ENCODE peak calls at places on chromosomes 6 and 20, in nine cellular contexts. One of them, this sample, is unnamed.

GRCh38 chr6:45854343-45854742 is 161.3 kb downstream of the CLIC5 start:
- DNase-seq in RWPE1: no peak
- DNase-seq in cardiac fibroblast: no peak
- DNase-seq in activated gamma-delta T cell treated with Interleukin-2 at 50 U/mL for 16 hours: no peak
- DNase-seq in epithelial cell of esophagus: no peak
- DNase-seq in upper lobe of right lung: no peak
- DNase-seq in NCI-H748 treated with DMSO at 0.1 percent for 48 hours: peak
- DNase-seq in WTC11: no peak
- DNase-seq in amniotic epithelial cell: no peak
- DNase-seq in this sample: no peak

GRCh38 chr6:26125015-26125690 is 37.9 kb downstream of the HFE start:
- DNase-seq in RWPE1: no peak
- DNase-seq in cardiac fibroblast: peak
- DNase-seq in activated gamma-delta T cell treated with Interleukin-2 at 50 U/mL for 16 hours: peak
- DNase-seq in epithelial cell of esophagus: peak
- DNase-seq in upper lobe of right lung: no peak
- DNase-seq in NCI-H748 treated with DMSO at 0.1 percent for 48 hours: peak
- DNase-seq in WTC11: no peak
- DNase-seq in amniotic epithelial cell: no peak
- DNase-seq in this sample: peak

GRCh38 chr20:35604444-35604750 is 11.2 kb upstream of the SPAG4 start:
- DNase-seq in RWPE1: no peak
- DNase-seq in cardiac fibroblast: no peak
- DNase-seq in activated gamma-delta T cell treated with Interleukin-2 at 50 U/mL for 16 hours: no peak
- DNase-seq in epithelial cell of esophagus: peak
- DNase-seq in upper lobe of right lung: peak
- DNase-seq in NCI-H748 treated with DMSO at 0.1 percent for 48 hours: no peak
- DNase-seq in WTC11: peak
- DNase-seq in amniotic epithelial cell: peak
- DNase-seq in this sample: peak

GRCh38 chr20:63461364-63461763 is 11.1 kb downstream of the KCNQ2 start:
- DNase-seq in RWPE1: peak
- DNase-seq in cardiac fibroblast: no peak
- DNase-seq in activated gamma-delta T cell treated with Interleukin-2 at 50 U/mL for 16 hours: no peak
- DNase-seq in epithelial cell of esophagus: no peak
- DNase-seq in upper lobe of right lung: no peak
- DNase-seq in NCI-H748 treated with DMSO at 0.1 percent for 48 hours: no peak
- DNase-seq in WTC11: peak
- DNase-seq in amniotic epithelial cell: no peak
- DNase-seq in this sample: no peak

GRCh38 chr20:17500826-17501225 is 30.4 kb downstream of the BFSP1 start:
- DNase-seq in RWPE1: no peak
- DNase-seq in cardiac fibroblast: no peak
- DNase-seq in activated gamma-delta T cell treated with Interleukin-2 at 50 U/mL for 16 hours: no peak
- DNase-seq in epithelial cell of esophagus: peak
- DNase-seq in upper lobe of right lung: no peak
- DNase-seq in NCI-H748 treated with DMSO at 0.1 percent for 48 hours: no peak
- DNase-seq in WTC11: no peak
- DNase-seq in amniotic epithelial cell: no peak
- DNase-seq in this sample: no peak

GRCh38 chr20:6277661-6278060 is 154.8 kb upstream of the FERMT1 start:
- DNase-seq in RWPE1: no peak
- DNase-seq in cardiac fibroblast: no peak
- DNase-seq in activated gamma-delta T cell treated with Interleukin-2 at 50 U/mL for 16 hours: no peak
- DNase-seq in epithelial cell of esophagus: peak
- DNase-seq in upper lobe of right lung: no peak
- DNase-seq in NCI-H748 treated with DMSO at 0.1 percent for 48 hours: peak
- DNase-seq in WTC11: no peak
- DNase-seq in amniotic epithelial cell: no peak
- DNase-seq in this sample: no peak

GRCh38 chr20:11018668-11019170 is 344.9 kb upstream of the JAG1 start:
- DNase-seq in RWPE1: no peak
- DNase-seq in cardiac fibroblast: no peak
- DNase-seq in activated gamma-delta T cell treated with Interleukin-2 at 50 U/mL for 16 hours: no peak
- DNase-seq in epithelial cell of esophagus: no peak
- DNase-seq in upper lobe of right lung: no peak
- DNase-seq in NCI-H748 treated with DMSO at 0.1 percent for 48 hours: no peak
- DNase-seq in WTC11: peak
- DNase-seq in amniotic epithelial cell: no peak
- DNase-seq in this sample: no peak

GRCh38 chr20:32343438-32343837 is 14.7 kb upstream of the ASXL1 start:
- DNase-seq in RWPE1: peak
- DNase-seq in cardiac fibroblast: peak
- DNase-seq in activated gamma-delta T cell treated with Interleukin-2 at 50 U/mL for 16 hours: no peak
- DNase-seq in epithelial cell of esophagus: peak
- DNase-seq in upper lobe of right lung: no peak
- DNase-seq in NCI-H748 treated with DMSO at 0.1 percent for 48 hours: no peak
- DNase-seq in WTC11: no peak
- DNase-seq in amniotic epithelial cell: peak
- DNase-seq in this sample: peak

GRCh38 chr6:52155791-52156576 is 30.2 kb upstream of the IL17A start:
- DNase-seq in RWPE1: no peak
- DNase-seq in cardiac fibroblast: no peak
- DNase-seq in activated gamma-delta T cell treated with Interleukin-2 at 50 U/mL for 16 hours: no peak
- DNase-seq in epithelial cell of esophagus: peak
- DNase-seq in upper lobe of right lung: no peak
- DNase-seq in NCI-H748 treated with DMSO at 0.1 percent for 48 hours: no peak
- DNase-seq in WTC11: no peak
- DNase-seq in amniotic epithelial cell: no peak
- DNase-seq in this sample: no peak

GRCh38 chr6:170420791-170421776 is 114.5 kb downstream of the FAM120B start:
- DNase-seq in RWPE1: no peak
- DNase-seq in cardiac fibroblast: no peak
- DNase-seq in activated gamma-delta T cell treated with Interleukin-2 at 50 U/mL for 16 hours: no peak
- DNase-seq in epithelial cell of esophagus: no peak
- DNase-seq in upper lobe of right lung: no peak
- DNase-seq in NCI-H748 treated with DMSO at 0.1 percent for 48 hours: no peak
- DNase-seq in WTC11: no peak
- DNase-seq in amniotic epithelial cell: no peak
- DNase-seq in this sample: no peak

GRCh38 chr6:95240514-95240913 is 336.8 kb upstream of the MANEA start:
- DNase-seq in RWPE1: no peak
- DNase-seq in cardiac fibroblast: no peak
- DNase-seq in activated gamma-delta T cell treated with Interleukin-2 at 50 U/mL for 16 hours: no peak
- DNase-seq in epithelial cell of esophagus: no peak
- DNase-seq in upper lobe of right lung: no peak
- DNase-seq in NCI-H748 treated with DMSO at 0.1 percent for 48 hours: no peak
- DNase-seq in WTC11: no peak
- DNase-seq in amniotic epithelial cell: no peak
- DNase-seq in this sample: no peak

GRCh38 chr6:80633412-80633811 is 526.9 kb downstream of the BCKDHB start:
- DNase-seq in RWPE1: no peak
- DNase-seq in cardiac fibroblast: no peak
- DNase-seq in activated gamma-delta T cell treated with Interleukin-2 at 50 U/mL for 16 hours: no peak
- DNase-seq in epithelial cell of esophagus: no peak
- DNase-seq in upper lobe of right lung: no peak
- DNase-seq in NCI-H748 treated with DMSO at 0.1 percent for 48 hours: no peak
- DNase-seq in WTC11: no peak
- DNase-seq in amniotic epithelial cell: no peak
- DNase-seq in this sample: no peak

GRCh38 chr20:5044075-5044620 is 42.8 kb upstream of the SLC23A2 start:
- DNase-seq in RWPE1: no peak
- DNase-seq in cardiac fibroblast: no peak
- DNase-seq in activated gamma-delta T cell treated with Interleukin-2 at 50 U/mL for 16 hours: no peak
- DNase-seq in epithelial cell of esophagus: no peak
- DNase-seq in upper lobe of right lung: no peak
- DNase-seq in NCI-H748 treated with DMSO at 0.1 percent for 48 hours: no peak
- DNase-seq in WTC11: no peak
- DNase-seq in amniotic epithelial cell: no peak
- DNase-seq in this sample: no peak

GRCh38 chr6:47379328-47379727 is 69.6 kb upstream of the TNFRSF21 start:
- DNase-seq in RWPE1: no peak
- DNase-seq in cardiac fibroblast: peak
- DNase-seq in activated gamma-delta T cell treated with Interleukin-2 at 50 U/mL for 16 hours: no peak
- DNase-seq in epithelial cell of esophagus: peak
- DNase-seq in upper lobe of right lung: no peak
- DNase-seq in NCI-H748 treated with DMSO at 0.1 percent for 48 hours: no peak
- DNase-seq in WTC11: no peak
- DNase-seq in amniotic epithelial cell: peak
- DNase-seq in this sample: peak

GRCh38 chr6:16849280-16850210 is 88.3 kb upstream of the ATXN1 start:
- DNase-seq in RWPE1: no peak
- DNase-seq in cardiac fibroblast: peak
- DNase-seq in activated gamma-delta T cell treated with Interleukin-2 at 50 U/mL for 16 hours: no peak
- DNase-seq in epithelial cell of esophagus: peak
- DNase-seq in upper lobe of right lung: no peak
- DNase-seq in NCI-H748 treated with DMSO at 0.1 percent for 48 hours: peak
- DNase-seq in WTC11: no peak
- DNase-seq in amniotic epithelial cell: peak
- DNase-seq in this sample: peak

GRCh38 chr6:112038268-112038667 is 15.6 kb upstream of the CCN6 start:
- DNase-seq in RWPE1: no peak
- DNase-seq in cardiac fibroblast: peak
- DNase-seq in activated gamma-delta T cell treated with Interleukin-2 at 50 U/mL for 16 hours: no peak
- DNase-seq in epithelial cell of esophagus: no peak
- DNase-seq in upper lobe of right lung: no peak
- DNase-seq in NCI-H748 treated with DMSO at 0.1 percent for 48 hours: no peak
- DNase-seq in WTC11: no peak
- DNase-seq in amniotic epithelial cell: peak
- DNase-seq in this sample: no peak

GRCh38 chr20:63756648-63756991 is 17.0 kb downstream of the SLC2A4RG start:
- DNase-seq in RWPE1: no peak
- DNase-seq in cardiac fibroblast: no peak
- DNase-seq in activated gamma-delta T cell treated with Interleukin-2 at 50 U/mL for 16 hours: no peak
- DNase-seq in epithelial cell of esophagus: no peak
- DNase-seq in upper lobe of right lung: no peak
- DNase-seq in NCI-H748 treated with DMSO at 0.1 percent for 48 hours: no peak
- DNase-seq in WTC11: no peak
- DNase-seq in amniotic epithelial cell: no peak
- DNase-seq in this sample: no peak

GRCh38 chr6:148915889-148916288 is 169.1 kb downstream of the UST start:
- DNase-seq in RWPE1: no peak
- DNase-seq in cardiac fibroblast: no peak
- DNase-seq in activated gamma-delta T cell treated with Interleukin-2 at 50 U/mL for 16 hours: no peak
- DNase-seq in epithelial cell of esophagus: no peak
- DNase-seq in upper lobe of right lung: no peak
- DNase-seq in NCI-H748 treated with DMSO at 0.1 percent for 48 hours: peak
- DNase-seq in WTC11: no peak
- DNase-seq in amniotic epithelial cell: no peak
- DNase-seq in this sample: no peak

GRCh38 chr20:33370296-33370695 is 31.0 kb downstream of the CDK5RAP1 start:
- DNase-seq in RWPE1: no peak
- DNase-seq in cardiac fibroblast: no peak
- DNase-seq in activated gamma-delta T cell treated with Interleukin-2 at 50 U/mL for 16 hours: peak
- DNase-seq in epithelial cell of esophagus: peak
- DNase-seq in upper lobe of right lung: no peak
- DNase-seq in NCI-H748 treated with DMSO at 0.1 percent for 48 hours: no peak
- DNase-seq in WTC11: no peak
- DNase-seq in amniotic epithelial cell: peak
- DNase-seq in this sample: no peak

GRCh38 chr20:62061851-62062418 is 3.7 kb downstream of the TAF4 start:
- DNase-seq in RWPE1: no peak
- DNase-seq in cardiac fibroblast: no peak
- DNase-seq in activated gamma-delta T cell treated with Interleukin-2 at 50 U/mL for 16 hours: no peak
- DNase-seq in epithelial cell of esophagus: no peak
- DNase-seq in upper lobe of right lung: no peak
- DNase-seq in NCI-H748 treated with DMSO at 0.1 percent for 48 hours: no peak
- DNase-seq in WTC11: no peak
- DNase-seq in amniotic epithelial cell: no peak
- DNase-seq in this sample: no peak

GRCh38 chr6:85078071-85078470 is 313.7 kb upstream of the TBX18 start:
- DNase-seq in RWPE1: peak
- DNase-seq in cardiac fibroblast: peak
- DNase-seq in activated gamma-delta T cell treated with Interleukin-2 at 50 U/mL for 16 hours: no peak
- DNase-seq in epithelial cell of esophagus: peak
- DNase-seq in upper lobe of right lung: no peak
- DNase-seq in NCI-H748 treated with DMSO at 0.1 percent for 48 hours: no peak
- DNase-seq in WTC11: no peak
- DNase-seq in amniotic epithelial cell: peak
- DNase-seq in this sample: peak

GRCh38 chr20:33337119-33337518 is 54.1 kb downstream of the BPIFB1 start:
- DNase-seq in RWPE1: peak
- DNase-seq in cardiac fibroblast: no peak
- DNase-seq in activated gamma-delta T cell treated with Interleukin-2 at 50 U/mL for 16 hours: no peak
- DNase-seq in epithelial cell of esophagus: peak
- DNase-seq in upper lobe of right lung: no peak
- DNase-seq in NCI-H748 treated with DMSO at 0.1 percent for 48 hours: no peak
- DNase-seq in WTC11: no peak
- DNase-seq in amniotic epithelial cell: no peak
- DNase-seq in this sample: peak

GRCh38 chr6:79152269-79152737 is 74.2 kb upstream of the PHIP start:
- DNase-seq in RWPE1: no peak
- DNase-seq in cardiac fibroblast: no peak
- DNase-seq in activated gamma-delta T cell treated with Interleukin-2 at 50 U/mL for 16 hours: no peak
- DNase-seq in epithelial cell of esophagus: peak
- DNase-seq in upper lobe of right lung: no peak
- DNase-seq in NCI-H748 treated with DMSO at 0.1 percent for 48 hours: no peak
- DNase-seq in WTC11: peak
- DNase-seq in amniotic epithelial cell: peak
- DNase-seq in this sample: no peak

GRCh38 chr6:32664827-32665362 is 1.6 kb downstream of the HLA-DQB1 start:
- DNase-seq in RWPE1: no peak
- DNase-seq in cardiac fibroblast: no peak
- DNase-seq in activated gamma-delta T cell treated with Interleukin-2 at 50 U/mL for 16 hours: peak
- DNase-seq in epithelial cell of esophagus: peak
- DNase-seq in upper lobe of right lung: peak
- DNase-seq in NCI-H748 treated with DMSO at 0.1 percent for 48 hours: no peak
- DNase-seq in WTC11: no peak
- DNase-seq in amniotic epithelial cell: no peak
- DNase-seq in this sample: no peak

GRCh38 chr6:92271101-92271500 is 1148.3 kb downstream of the EPHA7 start:
- DNase-seq in RWPE1: no peak
- DNase-seq in cardiac fibroblast: no peak
- DNase-seq in activated gamma-delta T cell treated with Interleukin-2 at 50 U/mL for 16 hours: no peak
- DNase-seq in epithelial cell of esophagus: no peak
- DNase-seq in upper lobe of right lung: no peak
- DNase-seq in NCI-H748 treated with DMSO at 0.1 percent for 48 hours: no peak
- DNase-seq in WTC11: no peak
- DNase-seq in amniotic epithelial cell: peak
- DNase-seq in this sample: no peak

GRCh38 chr6:8707956-8708772 is 272.8 kb upstream of the SLC35B3 start:
- DNase-seq in RWPE1: peak
- DNase-seq in cardiac fibroblast: no peak
- DNase-seq in activated gamma-delta T cell treated with Interleukin-2 at 50 U/mL for 16 hours: no peak
- DNase-seq in epithelial cell of esophagus: peak
- DNase-seq in upper lobe of right lung: peak
- DNase-seq in NCI-H748 treated with DMSO at 0.1 percent for 48 hours: peak
- DNase-seq in WTC11: no peak
- DNase-seq in amniotic epithelial cell: peak
- DNase-seq in this sample: peak

GRCh38 chr6:160297310-160297709 is 38.7 kb upstream of the SLC22A2 start:
- DNase-seq in RWPE1: no peak
- DNase-seq in cardiac fibroblast: no peak
- DNase-seq in activated gamma-delta T cell treated with Interleukin-2 at 50 U/mL for 16 hours: no peak
- DNase-seq in epithelial cell of esophagus: peak
- DNase-seq in upper lobe of right lung: no peak
- DNase-seq in NCI-H748 treated with DMSO at 0.1 percent for 48 hours: no peak
- DNase-seq in WTC11: peak
- DNase-seq in amniotic epithelial cell: no peak
- DNase-seq in this sample: no peak

GRCh38 chr6:64012351-64013060 is 376.9 kb downstream of the PHF3 start:
- DNase-seq in RWPE1: peak
- DNase-seq in cardiac fibroblast: peak
- DNase-seq in activated gamma-delta T cell treated with Interleukin-2 at 50 U/mL for 16 hours: no peak
- DNase-seq in epithelial cell of esophagus: peak
- DNase-seq in upper lobe of right lung: no peak
- DNase-seq in NCI-H748 treated with DMSO at 0.1 percent for 48 hours: peak
- DNase-seq in WTC11: peak
- DNase-seq in amniotic epithelial cell: peak
- DNase-seq in this sample: peak

GRCh38 chr20:9311132-9311531 is 203.3 kb upstream of the LAMP5 start:
- DNase-seq in RWPE1: no peak
- DNase-seq in cardiac fibroblast: no peak
- DNase-seq in activated gamma-delta T cell treated with Interleukin-2 at 50 U/mL for 16 hours: no peak
- DNase-seq in epithelial cell of esophagus: no peak
- DNase-seq in upper lobe of right lung: no peak
- DNase-seq in NCI-H748 treated with DMSO at 0.1 percent for 48 hours: no peak
- DNase-seq in WTC11: no peak
- DNase-seq in amniotic epithelial cell: peak
- DNase-seq in this sample: no peak

GRCh38 chr6:34630040-34630439 is 66.5 kb downstream of the ILRUN start:
- DNase-seq in RWPE1: peak
- DNase-seq in cardiac fibroblast: peak
- DNase-seq in activated gamma-delta T cell treated with Interleukin-2 at 50 U/mL for 16 hours: no peak
- DNase-seq in epithelial cell of esophagus: peak
- DNase-seq in upper lobe of right lung: no peak
- DNase-seq in NCI-H748 treated with DMSO at 0.1 percent for 48 hours: no peak
- DNase-seq in WTC11: no peak
- DNase-seq in amniotic epithelial cell: peak
- DNase-seq in this sample: peak

GRCh38 chr6:14212020-14212419 is 94.4 kb downstream of the CD83 start:
- DNase-seq in RWPE1: peak
- DNase-seq in cardiac fibroblast: no peak
- DNase-seq in activated gamma-delta T cell treated with Interleukin-2 at 50 U/mL for 16 hours: no peak
- DNase-seq in epithelial cell of esophagus: peak
- DNase-seq in upper lobe of right lung: no peak
- DNase-seq in NCI-H748 treated with DMSO at 0.1 percent for 48 hours: no peak
- DNase-seq in WTC11: no peak
- DNase-seq in amniotic epithelial cell: no peak
- DNase-seq in this sample: no peak

This sample was measured in fibroblast of villous mesenchyme.